ENCODE peak calls at places on chromosomes 12 and 14, in seven cellular contexts. A, P, H, Q, Y, F and V are unnamed samples.

GRCh38 chr12:5251092-5251491 is 180.8 kb upstream of the NTF3 start:
- DNase-seq in A (no peak), P (no peak), H (no peak), Q (no peak), Y (no peak), F (no peak), V (no peak)

GRCh38 chr12:86233126-86233525 is 23.1 kb downstream of the MGAT4C start:
- DNase-seq in A (no peak), P (no peak), H (no peak), Q (peak), Y (peak), F (no peak), V (no peak)

GRCh38 chr12:8120072-8120713 is 3.2 kb upstream of the CLEC4A start:
- DNase-seq in A (no peak), P (no peak), H (no peak), Q (no peak), Y (no peak), F (no peak), V (no peak)

GRCh38 chr12:84554199-84554723 is 358.3 kb downstream of the SLC6A15 start:
- DNase-seq in A (no peak), P (no peak), H (no peak), Q (no peak), Y (no peak), F (no peak), V (no peak)

GRCh38 chr12:59850268-59850667 is 254.4 kb downstream of the SLC16A7 start:
- DNase-seq in A (no peak), P (no peak), H (no peak), Q (no peak), Y (no peak), F (no peak), V (no peak)

GRCh38 chr12:64088431-64089349 is 133.4 kb downstream of the KICS2 start:
- DNase-seq in A (peak), P (peak), H (peak), Q (peak), Y (peak), F (peak), V (peak)

GRCh38 chr14:24051789-24052655 is at the start of gene CARMIL3:
- DNase-seq in A (no peak), P (peak), H (peak), Q (peak), Y (peak), F (peak), V (peak)

GRCh38 chr14:21023817-21024667 is 819 bp downstream of the NDRG2 start:
- DNase-seq in A (no peak), P (no peak), H (no peak), Q (no peak), Y (no peak), F (no peak), V (no peak)

GRCh38 chr12:84134797-84135366 is 777.7 kb downstream of the SLC6A15 start:
- DNase-seq in A (no peak), P (no peak), H (peak), Q (no peak), Y (no peak), F (no peak), V (no peak)

GRCh38 chr12:2291182-2291832 is 238.5 kb downstream of the CACNA1C start:
- DNase-seq in A (no peak), P (no peak), H (peak), Q (peak), Y (no peak), F (no peak), V (peak)

GRCh38 chr14:74488788-74489397 is 4.2 kb downstream of the NPC2 start:
- DNase-seq in A (no peak), P (no peak), H (peak), Q (peak), Y (peak), F (no peak), V (peak)

GRCh38 chr12:118748478-118749380 is 232.6 kb upstream of the SRRM4 start:
- DNase-seq in A (no peak), P (no peak), H (no peak), Q (no peak), Y (no peak), F (no peak), V (no peak)

GRCh38 chr14:99759546-99759925 is 33.7 kb upstream of the EML1 start:
- DNase-seq in A (no peak), P (no peak), H (no peak), Q (no peak), Y (no peak), F (no peak), V (no peak)

GRCh38 chr14:101881426-101881825 is 82.9 kb upstream of the DYNC1H1 start:
- DNase-seq in A (no peak), P (no peak), H (no peak), Q (no peak), Y (no peak), F (no peak), V (no peak)

GRCh38 chr12:40054554-40055226 is 51.2 kb downstream of the SLC2A13 start:
- DNase-seq in A (peak), P (peak), H (peak), Q (peak), Y (peak), F (peak), V (peak)

GRCh38 chr12:83122623-83122934 is 435.9 kb downstream of the TMTC2 start:
- DNase-seq in A (no peak), P (no peak), H (peak), Q (no peak), Y (no peak), F (no peak), V (no peak)

GRCh38 chr12:102959391-102959790 is 1.9 kb downstream of the ASCL1 start:
- DNase-seq in A (no peak), P (no peak), H (no peak), Q (no peak), Y (no peak), F (no peak), V (no peak)

GRCh38 chr12:78888583-78888982 is 24.0 kb downstream of the SYT1 start:
- DNase-seq in A (no peak), P (no peak), H (no peak), Q (peak), Y (no peak), F (no peak), V (peak)

GRCh38 chr12:66361703-66362102 is 59.4 kb downstream of the HELB start:
- DNase-seq in A (no peak), P (no peak), H (no peak), Q (no peak), Y (no peak), F (no peak), V (no peak)

GRCh38 chr12:753401-754237 is 1.2 kb downstream of the WNK1 start:
- DNase-seq in A (no peak), P (peak), H (peak), Q (peak), Y (peak), F (peak), V (peak)

GRCh38 chr14:35818346-35819115 is 7.6 kb upstream of the BRMS1L start:
- DNase-seq in A (no peak), P (no peak), H (peak), Q (peak), Y (peak), F (no peak), V (peak)

DNA sequence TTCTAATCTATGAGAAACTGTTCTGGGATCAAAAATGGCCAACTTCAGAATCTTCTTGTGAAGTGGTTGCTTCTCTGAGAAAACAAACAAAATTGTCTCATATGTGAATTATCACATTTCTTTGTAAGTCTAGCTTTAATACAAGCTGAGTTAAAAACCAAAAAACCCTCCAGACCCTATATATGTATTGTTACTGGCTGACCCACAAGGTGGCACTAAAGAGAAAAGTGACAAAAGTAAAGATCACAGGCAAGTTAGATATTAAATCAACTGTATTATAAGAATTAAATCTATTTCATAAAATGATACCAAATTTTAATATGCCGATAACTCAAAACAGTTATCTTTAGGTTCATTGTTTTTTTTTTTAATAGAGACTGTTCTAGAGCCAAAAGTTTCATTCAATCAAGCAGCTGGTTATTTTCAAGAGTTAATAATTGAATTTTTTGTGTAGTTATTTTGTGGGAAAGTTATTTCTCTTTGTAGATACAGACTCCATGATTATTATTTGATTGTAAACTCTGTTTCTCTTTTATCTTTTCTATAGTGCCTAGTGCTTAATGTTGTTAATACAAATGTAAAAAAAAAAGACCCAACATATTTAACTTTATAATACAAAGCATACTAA is 7.5 kb upstream of the TRHDE start:
- DNase-seq in A (no peak), P (no peak), H (peak), Q (peak), Y (peak), F (no peak), V (peak)
- TF ChIP-seq CTCF in A (peak), P (peak), H (peak), Q (peak), Y (peak), F (peak), V (peak)

GRCh38 chr14:77761205-77761931 is 412 bp upstream of the SNW1 start:
- DNase-seq in A (peak), P (peak), H (peak), Q (peak), Y (peak), F (peak), V (peak)
- H3K4me3 ChIP-seq in A (peak), P (peak), H (peak), Q (peak), Y (peak), F (peak), V (peak)

GRCh38 chr14:50109342-50109741 is 7.0 kb downstream of the VCPKMT start:
- DNase-seq in A (no peak), P (no peak), H (peak), Q (peak), Y (peak), F (no peak), V (peak)
- TF ChIP-seq CTCF in A (peak), P (no peak), H (peak), Q (peak), Y (peak), F (no peak), V (peak)

GRCh38 chr12:110109037-110109836 is 14.9 kb upstream of the IFT81 start:
- DNase-seq in A (peak), P (peak), H (peak), Q (no peak), Y (peak), F (peak), V (peak)

GRCh38 chr12:110109837-110110535 is 14.2 kb upstream of the IFT81 start:
- DNase-seq in A (no peak), P (no peak), H (no peak), Q (no peak), Y (peak), F (no peak), V (no peak)

GRCh38 chr12:110107369-110108281 is 16.5 kb upstream of the IFT81 start:
- DNase-seq in A (peak), P (peak), H (peak), Q (peak), Y (peak), F (peak), V (peak)

GRCh38 chr12:110105961-110106540 is 18.1 kb upstream of the IFT81 start:
- DNase-seq in A (no peak), P (no peak), H (no peak), Q (no peak), Y (peak), F (no peak), V (peak)

GRCh38 chr12:110108309-110109036 is 15.7 kb upstream of the IFT81 start:
- DNase-seq in A (no peak), P (peak), H (no peak), Q (no peak), Y (no peak), F (no peak), V (no peak)
- H3K4me3 ChIP-seq in A (no peak), P (peak), H (no peak), Q (no peak), Y (no peak), F (no peak), V (no peak)

GRCh38 chr12:98174410-98174809 is 341.0 kb upstream of the TMPO start:
- DNase-seq in A (no peak), P (no peak), H (no peak), Q (no peak), Y (no peak), F (no peak), V (no peak)

GRCh38 chr12:98172304-98172703 is 343.1 kb upstream of the TMPO start:
- DNase-seq in A (no peak), P (no peak), H (no peak), Q (no peak), Y (no peak), F (no peak), V (no peak)
- TF ChIP-seq CTCF in A (no peak), P (no peak), H (no peak), Q (no peak), Y (no peak), F (no peak), V (no peak)